ENCODE peak calls at places on chromosomes 2 and 18, in seven cellular contexts. One of them, this sample, is unnamed.

GRCh38 chr2:25268136-25268535 is 73.6 kb downstream of the DNMT3A start:
- DNase-seq in vagina: no peak
- DNase-seq in lower leg skin: no peak
- DNase-seq in nephron progenitor cell: no peak
- DNase-seq in kidney epithelial cell: no peak
- DNase-seq in uterus: no peak
- DNase-seq in tibial artery: no peak
- DNase-seq in this sample: no peak

GRCh38 chr2:181318504-181319280 is 138.5 kb upstream of the ITGA4 start:
- DNase-seq in vagina: no peak
- DNase-seq in lower leg skin: no peak
- DNase-seq in nephron progenitor cell: no peak
- DNase-seq in kidney epithelial cell: no peak
- DNase-seq in uterus: no peak
- DNase-seq in tibial artery: no peak
- DNase-seq in this sample: no peak

GRCh38 chr2:36785179-36785795 is 88.8 kb downstream of the VIT start:
- DNase-seq in vagina: no peak
- DNase-seq in lower leg skin: peak
- DNase-seq in nephron progenitor cell: peak
- DNase-seq in kidney epithelial cell: no peak
- DNase-seq in uterus: peak
- DNase-seq in tibial artery: no peak
- DNase-seq in this sample: peak

GRCh38 chr2:28990445-28990844 is 9.3 kb downstream of the TOGARAM2 start:
- DNase-seq in vagina: no peak
- DNase-seq in lower leg skin: no peak
- DNase-seq in nephron progenitor cell: no peak
- DNase-seq in kidney epithelial cell: no peak
- DNase-seq in uterus: no peak
- DNase-seq in tibial artery: no peak
- DNase-seq in this sample: no peak

GRCh38 chr2:12700989-12701388 is 15.7 kb upstream of the TRIB2 start:
- DNase-seq in vagina: no peak
- DNase-seq in lower leg skin: no peak
- DNase-seq in nephron progenitor cell: no peak
- DNase-seq in kidney epithelial cell: no peak
- DNase-seq in uterus: no peak
- DNase-seq in tibial artery: no peak
- DNase-seq in this sample: no peak

GRCh38 chr2:5932556-5933469 is 240.6 kb downstream of the SOX11 start:
- DNase-seq in vagina: no peak
- DNase-seq in lower leg skin: no peak
- DNase-seq in nephron progenitor cell: no peak
- DNase-seq in kidney epithelial cell: no peak
- DNase-seq in uterus: no peak
- DNase-seq in tibial artery: no peak
- DNase-seq in this sample: peak

GRCh38 chr18:24704921-24705620 is 244.6 kb downstream of the HRH4 start:
- DNase-seq in vagina: no peak
- DNase-seq in lower leg skin: no peak
- DNase-seq in nephron progenitor cell: no peak
- DNase-seq in kidney epithelial cell: no peak
- DNase-seq in uterus: no peak
- DNase-seq in tibial artery: no peak
- DNase-seq in this sample: no peak

GRCh38 chr2:40248294-40248693 is 203.6 kb downstream of the SLC8A1 start:
- DNase-seq in vagina: no peak
- DNase-seq in lower leg skin: no peak
- DNase-seq in nephron progenitor cell: no peak
- DNase-seq in kidney epithelial cell: no peak
- DNase-seq in uterus: no peak
- DNase-seq in tibial artery: no peak
- DNase-seq in this sample: no peak

GRCh38 chr2:10297950-10298349 is 4.8 kb upstream of the HPCAL1 start:
- DNase-seq in vagina: no peak
- DNase-seq in lower leg skin: peak
- DNase-seq in nephron progenitor cell: no peak
- DNase-seq in kidney epithelial cell: no peak
- DNase-seq in uterus: peak
- DNase-seq in tibial artery: no peak
- DNase-seq in this sample: no peak

GRCh38 chr2:204870053-204870452 is 324.8 kb downstream of the PARD3B start:
- DNase-seq in vagina: no peak
- DNase-seq in lower leg skin: no peak
- DNase-seq in nephron progenitor cell: no peak
- DNase-seq in kidney epithelial cell: no peak
- DNase-seq in uterus: no peak
- DNase-seq in tibial artery: no peak
- DNase-seq in this sample: no peak

GRCh38 chr18:52045946-52046345 is 294.1 kb upstream of the DCC start:
- DNase-seq in vagina: no peak
- DNase-seq in lower leg skin: no peak
- DNase-seq in nephron progenitor cell: no peak
- DNase-seq in kidney epithelial cell: peak
- DNase-seq in uterus: no peak
- DNase-seq in tibial artery: no peak
- DNase-seq in this sample: no peak

GRCh38 chr2:46323671-46324207 is 26.5 kb downstream of the EPAS1 start:
- DNase-seq in vagina: no peak
- DNase-seq in lower leg skin: no peak
- DNase-seq in nephron progenitor cell: no peak
- DNase-seq in kidney epithelial cell: no peak
- DNase-seq in uterus: no peak
- DNase-seq in tibial artery: no peak
- DNase-seq in this sample: no peak

GRCh38 chr2:240797500-240797895 is 22.5 kb downstream of the KIF1A start:
- DNase-seq in vagina: no peak
- DNase-seq in lower leg skin: no peak
- DNase-seq in nephron progenitor cell: peak
- DNase-seq in kidney epithelial cell: no peak
- DNase-seq in uterus: peak
- DNase-seq in tibial artery: no peak
- DNase-seq in this sample: no peak

GRCh38 chr2:231257763-231258162 is 59.3 kb downstream of the ARMC9 start:
- DNase-seq in vagina: no peak
- DNase-seq in lower leg skin: no peak
- DNase-seq in nephron progenitor cell: no peak
- DNase-seq in kidney epithelial cell: no peak
- DNase-seq in uterus: no peak
- DNase-seq in tibial artery: no peak
- DNase-seq in this sample: no peak

GRCh38 chr18:46346896-46347630 is 242.9 kb downstream of the HAUS1 start:
- DNase-seq in vagina: no peak
- DNase-seq in lower leg skin: no peak
- DNase-seq in nephron progenitor cell: no peak
- DNase-seq in kidney epithelial cell: no peak
- DNase-seq in uterus: no peak
- DNase-seq in tibial artery: peak
- DNase-seq in this sample: no peak

DNA sequence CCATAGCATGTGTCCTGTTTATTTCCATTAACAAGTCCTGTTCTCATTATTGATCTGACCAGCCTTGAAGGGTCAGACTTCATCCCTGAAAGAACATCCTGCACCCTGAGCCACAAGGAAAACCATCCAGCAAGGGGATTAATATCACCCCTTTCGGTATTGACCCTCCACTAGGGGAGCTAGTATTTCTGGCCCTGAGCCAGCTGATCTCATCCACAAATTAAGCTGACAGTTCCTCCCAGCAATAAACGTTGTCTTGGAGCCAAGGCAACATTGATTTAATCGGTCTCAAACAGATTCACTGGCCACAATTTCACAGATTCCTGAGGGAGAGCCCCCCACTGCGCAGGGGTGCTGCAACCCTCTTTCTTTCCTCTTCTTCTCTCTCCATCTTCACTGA is 353.1 kb upstream of the FANCL start:
- DNase-seq in vagina: no peak
- DNase-seq in lower leg skin: no peak
- DNase-seq in nephron progenitor cell: peak
- DNase-seq in kidney epithelial cell: no peak
- DNase-seq in uterus: no peak
- DNase-seq in tibial artery: no peak
- DNase-seq in this sample: no peak
- TF ChIP-seq CTCF in vagina: no peak
- TF ChIP-seq CTCF in lower leg skin: no peak
- TF ChIP-seq CTCF in nephron progenitor cell: peak
- TF ChIP-seq CTCF in kidney epithelial cell: peak
- TF ChIP-seq CTCF in uterus: no peak
- TF ChIP-seq CTCF in tibial artery: no peak
- TF ChIP-seq CTCF in this sample: no peak

GRCh38 chr18:12991839-12992216 is 666 bp downstream of the CEP192 start:
- DNase-seq in vagina: no peak
- DNase-seq in lower leg skin: no peak
- DNase-seq in nephron progenitor cell: no peak
- DNase-seq in kidney epithelial cell: no peak
- DNase-seq in uterus: no peak
- DNase-seq in tibial artery: no peak
- DNase-seq in this sample: no peak

GRCh38 chr18:12990128-12990485 is 1.1 kb upstream of the CEP192 start:
- DNase-seq in vagina: no peak
- DNase-seq in lower leg skin: no peak
- DNase-seq in nephron progenitor cell: no peak
- DNase-seq in kidney epithelial cell: no peak
- DNase-seq in uterus: no peak
- DNase-seq in tibial artery: no peak
- DNase-seq in this sample: no peak

GRCh38 chr18:12990662-12990976 is 543 bp upstream of the CEP192 start:
- DNase-seq in vagina: no peak
- DNase-seq in lower leg skin: no peak
- DNase-seq in nephron progenitor cell: no peak
- DNase-seq in kidney epithelial cell: no peak
- DNase-seq in uterus: no peak
- DNase-seq in tibial artery: no peak
- DNase-seq in this sample: no peak

GRCh38 chr18:12989397-12990127 is 1.6 kb upstream of the CEP192 start:
- DNase-seq in vagina: no peak
- DNase-seq in lower leg skin: no peak
- DNase-seq in nephron progenitor cell: no peak
- DNase-seq in kidney epithelial cell: no peak
- DNase-seq in uterus: no peak
- DNase-seq in tibial artery: no peak
- DNase-seq in this sample: no peak

DNA sequence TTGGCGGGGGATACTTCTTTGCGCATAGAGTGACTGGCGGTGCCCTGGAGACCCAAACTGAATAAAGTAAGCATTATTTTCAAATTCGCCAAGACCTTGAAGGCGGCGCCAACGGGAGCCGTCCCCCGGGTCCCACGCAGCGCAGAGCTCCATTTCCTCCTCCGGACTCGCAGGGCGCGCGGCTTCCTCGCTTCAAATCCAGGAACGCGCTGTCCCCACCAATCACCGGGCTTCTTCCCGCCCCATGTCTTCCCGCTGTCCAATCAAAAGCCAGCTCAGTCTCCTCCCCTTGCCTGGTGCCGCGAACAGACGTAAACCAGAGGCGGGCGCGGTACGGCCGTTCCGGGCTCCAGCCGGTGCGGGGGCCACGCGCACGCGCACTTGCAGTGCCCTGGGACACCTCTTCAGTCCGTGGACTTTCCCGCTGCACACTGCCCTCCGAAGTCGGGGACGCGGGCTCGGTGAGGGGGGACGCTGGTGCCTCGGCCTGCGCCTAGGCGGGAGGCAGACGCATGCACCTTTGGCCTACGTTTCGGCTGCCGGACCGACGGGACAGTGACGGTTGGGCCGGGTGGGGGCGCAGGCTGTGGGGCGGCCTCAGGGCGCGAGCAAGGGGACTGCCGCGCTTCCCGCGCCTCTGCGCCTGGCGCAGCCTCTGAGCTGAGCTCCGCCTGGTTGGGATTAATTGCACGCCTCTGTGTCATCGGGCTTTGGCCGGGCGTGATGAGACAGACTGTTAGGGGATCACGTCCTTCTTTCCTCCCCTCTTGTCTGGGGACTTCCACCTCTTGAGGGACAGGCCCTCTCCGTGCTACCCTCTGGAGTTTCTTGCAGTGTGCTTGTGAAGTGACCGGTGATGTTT is at the start of gene CEP192:
- DNase-seq in vagina: peak
- DNase-seq in lower leg skin: peak
- DNase-seq in nephron progenitor cell: peak
- DNase-seq in kidney epithelial cell: peak
- DNase-seq in uterus: peak
- DNase-seq in tibial artery: peak
- DNase-seq in this sample: peak
- TF ChIP-seq CTCF in vagina: no peak
- TF ChIP-seq CTCF in lower leg skin: no peak
- TF ChIP-seq CTCF in nephron progenitor cell: no peak
- TF ChIP-seq CTCF in kidney epithelial cell: no peak
- TF ChIP-seq CTCF in uterus: no peak
- TF ChIP-seq CTCF in tibial artery: no peak
- TF ChIP-seq CTCF in this sample: peak

DNA sequence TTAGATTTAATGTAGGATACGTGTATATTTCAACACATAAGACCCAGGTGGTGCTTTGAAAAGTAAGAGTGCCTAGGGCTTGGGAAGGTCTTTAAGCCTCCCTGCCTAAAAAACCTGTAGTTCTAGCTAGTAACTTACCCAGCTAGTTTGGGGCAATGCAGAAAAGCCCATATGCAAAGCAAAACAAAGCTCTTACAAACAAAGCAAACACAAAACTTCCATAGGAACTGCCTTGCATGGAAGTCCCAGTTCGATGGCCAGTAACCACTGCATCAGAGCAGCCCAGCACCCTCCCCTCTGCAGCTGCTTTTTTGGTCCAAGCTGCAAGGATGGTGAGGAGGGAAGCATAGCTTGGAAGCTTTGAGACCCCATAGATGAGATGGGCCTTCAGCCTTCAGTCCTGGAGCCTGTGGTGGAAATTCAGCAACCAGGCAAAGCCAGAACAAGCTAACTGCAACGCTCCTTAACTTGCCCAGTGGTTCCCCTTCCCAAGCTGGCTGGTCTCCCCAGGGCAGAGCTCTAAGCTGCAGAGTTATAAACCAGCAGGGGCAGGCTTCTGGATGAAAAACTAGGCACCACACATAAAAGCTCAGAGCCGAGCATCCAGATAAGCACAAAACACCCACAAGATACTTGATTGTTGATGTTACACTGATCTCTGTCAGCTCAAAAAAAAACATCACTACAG is 16.2 kb downstream of the C2orf76 start:
- DNase-seq in vagina: no peak
- DNase-seq in lower leg skin: no peak
- DNase-seq in nephron progenitor cell: no peak
- DNase-seq in kidney epithelial cell: no peak
- DNase-seq in uterus: no peak
- DNase-seq in tibial artery: no peak
- DNase-seq in this sample: no peak
- TF ChIP-seq CTCF in vagina: no peak
- TF ChIP-seq CTCF in lower leg skin: no peak
- TF ChIP-seq CTCF in nephron progenitor cell: no peak
- TF ChIP-seq CTCF in kidney epithelial cell: no peak
- TF ChIP-seq CTCF in uterus: no peak
- TF ChIP-seq CTCF in tibial artery: no peak
- TF ChIP-seq CTCF in this sample: no peak

DNA sequence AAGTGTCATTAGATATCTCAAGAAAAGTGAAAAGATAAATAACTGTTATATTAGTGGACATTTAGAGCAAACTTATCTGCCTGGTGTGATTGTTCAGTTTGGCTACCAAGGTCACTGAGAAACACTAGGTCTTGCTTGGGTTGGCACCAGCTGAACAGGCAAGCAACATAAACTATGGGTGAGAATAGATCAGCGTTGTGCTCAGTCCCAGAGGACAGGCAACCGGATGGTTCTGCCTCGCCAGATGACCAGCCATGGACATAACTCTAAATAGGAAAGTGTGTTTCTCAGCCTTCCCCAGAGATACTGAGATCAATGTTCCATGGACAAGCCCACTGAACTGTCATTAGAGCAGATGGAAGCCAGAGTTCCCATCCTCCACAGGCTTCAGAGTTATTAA is 203.4 kb upstream of the VRK2 start:
- DNase-seq in vagina: no peak
- DNase-seq in lower leg skin: no peak
- DNase-seq in nephron progenitor cell: no peak
- DNase-seq in kidney epithelial cell: no peak
- DNase-seq in uterus: no peak
- DNase-seq in tibial artery: no peak
- DNase-seq in this sample: no peak
- TF ChIP-seq CTCF in vagina: no peak
- TF ChIP-seq CTCF in lower leg skin: no peak
- TF ChIP-seq CTCF in nephron progenitor cell: no peak
- TF ChIP-seq CTCF in kidney epithelial cell: no peak
- TF ChIP-seq CTCF in uterus: no peak
- TF ChIP-seq CTCF in tibial artery: no peak
- TF ChIP-seq CTCF in this sample: no peak